ENCODE peak calls at places on chromosomes 13 and 19, in ten cellular contexts. One of them, this sample, is unnamed.

GRCh38 chr13:45564108-45564507 is 51.4 kb downstream of the ERICH6B start:
- DNase-seq in suprapubic skin: no peak
- DNase-seq in body of pancreas: no peak
- DNase-seq in uterus: no peak
- DNase-seq in Peyer's patch: no peak
- DNase-seq in heart left ventricle: no peak
- DNase-seq in adrenal gland: no peak
- DNase-seq in tibial nerve: no peak
- DNase-seq in endothelial cell of umbilical vein: peak
- DNase-seq in erythroblast: no peak
- DNase-seq in this sample: no peak

GRCh38 chr13:45798851-45799250 is 52.7 kb downstream of the SIAH3 start:
- DNase-seq in suprapubic skin: no peak
- DNase-seq in body of pancreas: no peak
- DNase-seq in uterus: no peak
- DNase-seq in Peyer's patch: no peak
- DNase-seq in heart left ventricle: no peak
- DNase-seq in adrenal gland: no peak
- DNase-seq in tibial nerve: no peak
- DNase-seq in endothelial cell of umbilical vein: no peak
- DNase-seq in erythroblast: no peak
- DNase-seq in this sample: no peak

GRCh38 chr13:25686831-25687495 is 315.2 kb downstream of the ATP8A2 start:
- DNase-seq in suprapubic skin: no peak
- DNase-seq in body of pancreas: no peak
- DNase-seq in uterus: no peak
- DNase-seq in Peyer's patch: no peak
- DNase-seq in heart left ventricle: no peak
- DNase-seq in adrenal gland: no peak
- DNase-seq in tibial nerve: no peak
- DNase-seq in endothelial cell of umbilical vein: no peak
- DNase-seq in erythroblast: no peak
- DNase-seq in this sample: no peak

GRCh38 chr19:409515-410242 is 732 bp upstream of the C2CD4C start:
- DNase-seq in suprapubic skin: peak
- DNase-seq in body of pancreas: no peak
- DNase-seq in uterus: no peak
- DNase-seq in Peyer's patch: peak
- DNase-seq in heart left ventricle: no peak
- DNase-seq in adrenal gland: no peak
- DNase-seq in tibial nerve: no peak
- DNase-seq in endothelial cell of umbilical vein: no peak
- DNase-seq in erythroblast: no peak
- DNase-seq in this sample: peak

GRCh38 chr19:9523885-9524474 is 14.5 kb downstream of the ZNF426 start:
- DNase-seq in suprapubic skin: no peak
- DNase-seq in body of pancreas: no peak
- DNase-seq in uterus: no peak
- DNase-seq in Peyer's patch: no peak
- DNase-seq in heart left ventricle: no peak
- DNase-seq in adrenal gland: no peak
- DNase-seq in tibial nerve: no peak
- DNase-seq in endothelial cell of umbilical vein: no peak
- DNase-seq in erythroblast: no peak
- DNase-seq in this sample: no peak

GRCh38 chr19:51375504-51376221 is 3.2 kb upstream of the NKG7 start:
- DNase-seq in suprapubic skin: no peak
- DNase-seq in body of pancreas: no peak
- DNase-seq in uterus: no peak
- DNase-seq in Peyer's patch: no peak
- DNase-seq in heart left ventricle: no peak
- DNase-seq in adrenal gland: no peak
- DNase-seq in tibial nerve: no peak
- DNase-seq in endothelial cell of umbilical vein: no peak
- DNase-seq in erythroblast: no peak
- DNase-seq in this sample: no peak

GRCh38 chr13:30172593-30173300 is 134.6 kb downstream of the KATNAL1 start:
- DNase-seq in suprapubic skin: no peak
- DNase-seq in body of pancreas: no peak
- DNase-seq in uterus: peak
- DNase-seq in Peyer's patch: no peak
- DNase-seq in heart left ventricle: no peak
- DNase-seq in adrenal gland: no peak
- DNase-seq in tibial nerve: no peak
- DNase-seq in endothelial cell of umbilical vein: no peak
- DNase-seq in erythroblast: no peak
- DNase-seq in this sample: no peak

GRCh38 chr13:113231306-113232207 is 22.1 kb downstream of the CUL4A start:
- DNase-seq in suprapubic skin: no peak
- DNase-seq in body of pancreas: no peak
- DNase-seq in uterus: no peak
- DNase-seq in Peyer's patch: no peak
- DNase-seq in heart left ventricle: no peak
- DNase-seq in adrenal gland: peak
- DNase-seq in tibial nerve: no peak
- DNase-seq in endothelial cell of umbilical vein: no peak
- DNase-seq in erythroblast: no peak
- DNase-seq in this sample: no peak

GRCh38 chr19:16106121-16106520 is 5.6 kb upstream of the RAB8A start:
- DNase-seq in suprapubic skin: no peak
- DNase-seq in body of pancreas: no peak
- DNase-seq in uterus: no peak
- DNase-seq in Peyer's patch: no peak
- DNase-seq in heart left ventricle: no peak
- DNase-seq in adrenal gland: no peak
- DNase-seq in tibial nerve: no peak
- DNase-seq in endothelial cell of umbilical vein: no peak
- DNase-seq in erythroblast: no peak
- DNase-seq in this sample: peak

DNA sequence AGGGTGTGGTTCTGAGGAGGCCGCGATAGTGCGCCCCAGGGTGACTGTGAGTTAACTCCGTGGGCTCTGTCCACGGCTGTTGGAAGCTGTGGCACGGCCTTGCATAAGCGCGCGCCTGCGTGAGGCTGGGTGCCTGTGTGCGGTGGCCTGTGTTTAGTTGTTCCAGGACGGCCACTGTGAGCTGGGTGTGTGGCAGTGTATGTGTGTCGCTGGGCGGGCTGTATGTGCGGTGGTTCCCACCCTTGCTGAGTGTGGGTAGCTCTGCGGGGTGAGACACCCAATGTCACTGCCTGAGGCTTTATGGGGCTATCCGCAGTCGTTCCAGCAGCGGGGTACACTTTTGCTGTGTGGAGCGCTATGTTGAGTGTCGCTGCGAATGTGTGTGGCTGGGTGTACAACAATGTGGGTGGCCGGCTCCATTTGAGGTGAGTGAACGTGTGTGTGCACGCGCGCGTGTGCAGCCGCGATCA is 438 bp upstream of the SSBP4 start:
- DNase-seq in suprapubic skin: no peak
- DNase-seq in body of pancreas: peak
- DNase-seq in uterus: no peak
- DNase-seq in Peyer's patch: peak
- DNase-seq in heart left ventricle: no peak
- DNase-seq in adrenal gland: peak
- DNase-seq in tibial nerve: no peak
- DNase-seq in endothelial cell of umbilical vein: no peak
- DNase-seq in erythroblast: peak
- DNase-seq in this sample: no peak
- TF ChIP-seq POLR2A in suprapubic skin: no peak
- TF ChIP-seq POLR2A in body of pancreas: no peak
- TF ChIP-seq POLR2A in uterus: no peak
- TF ChIP-seq POLR2A in Peyer's patch: no peak
- TF ChIP-seq POLR2A in heart left ventricle: no peak
- TF ChIP-seq POLR2A in adrenal gland: no peak
- TF ChIP-seq POLR2A in tibial nerve: no peak
- TF ChIP-seq POLR2A in endothelial cell of umbilical vein: no peak
- TF ChIP-seq POLR2A in erythroblast: no peak
- TF ChIP-seq POLR2A in this sample: no peak

GRCh38 chr19:12787458-12787857 is 3.8 kb upstream of the JUNB start:
- DNase-seq in suprapubic skin: no peak
- DNase-seq in body of pancreas: no peak
- DNase-seq in uterus: no peak
- DNase-seq in Peyer's patch: no peak
- DNase-seq in heart left ventricle: peak
- DNase-seq in adrenal gland: peak
- DNase-seq in tibial nerve: no peak
- DNase-seq in endothelial cell of umbilical vein: no peak
- DNase-seq in erythroblast: no peak
- DNase-seq in this sample: no peak

GRCh38 chr19:12786950-12787349 is 4.3 kb upstream of the JUNB start:
- DNase-seq in suprapubic skin: no peak
- DNase-seq in body of pancreas: no peak
- DNase-seq in uterus: no peak
- DNase-seq in Peyer's patch: no peak
- DNase-seq in heart left ventricle: peak
- DNase-seq in adrenal gland: no peak
- DNase-seq in tibial nerve: no peak
- DNase-seq in endothelial cell of umbilical vein: no peak
- DNase-seq in erythroblast: no peak
- DNase-seq in this sample: no peak

GRCh38 chr19:12788682-12789097 is 2.6 kb upstream of the JUNB start:
- DNase-seq in suprapubic skin: no peak
- DNase-seq in body of pancreas: peak
- DNase-seq in uterus: peak
- DNase-seq in Peyer's patch: peak
- DNase-seq in heart left ventricle: peak
- DNase-seq in adrenal gland: peak
- DNase-seq in tibial nerve: peak
- DNase-seq in endothelial cell of umbilical vein: peak
- DNase-seq in erythroblast: peak
- DNase-seq in this sample: no peak

GRCh38 chr19:12789098-12789903 is 2.0 kb upstream of the JUNB start:
- DNase-seq in suprapubic skin: no peak
- DNase-seq in body of pancreas: no peak
- DNase-seq in uterus: no peak
- DNase-seq in Peyer's patch: no peak
- DNase-seq in heart left ventricle: no peak
- DNase-seq in adrenal gland: no peak
- DNase-seq in tibial nerve: no peak
- DNase-seq in endothelial cell of umbilical vein: peak
- DNase-seq in erythroblast: no peak
- DNase-seq in this sample: no peak

DNA sequence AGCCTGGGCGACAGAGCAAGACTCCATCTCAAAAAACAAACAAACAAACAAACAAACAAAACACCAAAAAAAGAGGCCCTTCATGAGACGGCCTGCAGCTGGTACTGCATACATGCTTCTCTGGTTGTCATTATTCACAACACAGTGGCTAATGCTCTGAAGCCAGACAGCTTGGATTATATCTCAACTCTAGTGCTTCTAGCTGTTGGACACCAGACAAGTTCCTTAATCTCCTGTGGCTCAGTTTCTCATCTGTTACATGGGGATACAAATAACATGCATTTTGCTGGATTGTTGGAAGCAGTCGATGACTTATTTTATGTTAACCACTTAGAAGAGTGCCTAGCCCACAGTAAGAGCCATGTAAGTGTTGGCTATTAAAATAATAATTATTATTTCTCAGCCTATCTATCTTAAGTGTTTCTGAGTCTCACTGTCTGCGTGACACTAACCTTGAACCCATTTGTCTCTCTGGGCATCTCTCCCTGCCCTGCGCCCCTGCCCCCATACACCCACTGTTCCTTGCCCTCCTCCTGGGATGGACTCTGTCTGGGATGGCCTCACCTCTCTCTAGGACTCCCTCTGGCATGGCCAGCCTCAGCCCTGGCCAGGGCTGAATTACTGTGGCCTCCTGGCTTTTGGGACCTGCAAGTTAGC is 3.1 kb upstream of the JUNB start:
- DNase-seq in suprapubic skin: no peak
- DNase-seq in body of pancreas: no peak
- DNase-seq in uterus: no peak
- DNase-seq in Peyer's patch: no peak
- DNase-seq in heart left ventricle: no peak
- DNase-seq in adrenal gland: peak
- DNase-seq in tibial nerve: no peak
- DNase-seq in endothelial cell of umbilical vein: no peak
- DNase-seq in erythroblast: peak
- DNase-seq in this sample: no peak
- TF ChIP-seq POLR2A in suprapubic skin: no peak
- TF ChIP-seq POLR2A in body of pancreas: no peak
- TF ChIP-seq POLR2A in uterus: no peak
- TF ChIP-seq POLR2A in Peyer's patch: no peak
- TF ChIP-seq POLR2A in heart left ventricle: no peak
- TF ChIP-seq POLR2A in adrenal gland: no peak
- TF ChIP-seq POLR2A in tibial nerve: no peak
- TF ChIP-seq POLR2A in endothelial cell of umbilical vein: no peak
- TF ChIP-seq POLR2A in erythroblast: no peak
- TF ChIP-seq POLR2A in this sample: no peak

GRCh38 chr19:48290923-48291700 is 21.2 kb downstream of the ZNF114 start:
- DNase-seq in suprapubic skin: peak
- DNase-seq in body of pancreas: peak
- DNase-seq in uterus: peak
- DNase-seq in Peyer's patch: peak
- DNase-seq in heart left ventricle: peak
- DNase-seq in adrenal gland: peak
- DNase-seq in tibial nerve: peak
- DNase-seq in endothelial cell of umbilical vein: peak
- DNase-seq in erythroblast: peak
- DNase-seq in this sample: peak
- TF ChIP-seq POLR2A in suprapubic skin: no peak
- TF ChIP-seq POLR2A in body of pancreas: no peak
- TF ChIP-seq POLR2A in uterus: no peak
- TF ChIP-seq POLR2A in Peyer's patch: no peak
- TF ChIP-seq POLR2A in heart left ventricle: peak
- TF ChIP-seq POLR2A in adrenal gland: no peak
- TF ChIP-seq POLR2A in tibial nerve: no peak
- TF ChIP-seq POLR2A in endothelial cell of umbilical vein: no peak
- TF ChIP-seq POLR2A in erythroblast: no peak
- TF ChIP-seq POLR2A in this sample: no peak

GRCh38 chr13:106565127-106565775 is 2.7 kb downstream of the ARGLU1 start:
- DNase-seq in suprapubic skin: no peak
- DNase-seq in body of pancreas: no peak
- DNase-seq in uterus: no peak
- DNase-seq in Peyer's patch: no peak
- DNase-seq in heart left ventricle: no peak
- DNase-seq in adrenal gland: no peak
- DNase-seq in tibial nerve: no peak
- DNase-seq in endothelial cell of umbilical vein: no peak
- DNase-seq in erythroblast: no peak
- DNase-seq in this sample: no peak

GRCh38 chr13:106568225-106569003 is 477 bp upstream of the ARGLU1 start:
- DNase-seq in suprapubic skin: no peak
- DNase-seq in body of pancreas: no peak
- DNase-seq in uterus: no peak
- DNase-seq in Peyer's patch: no peak
- DNase-seq in heart left ventricle: no peak
- DNase-seq in adrenal gland: no peak
- DNase-seq in tibial nerve: no peak
- DNase-seq in endothelial cell of umbilical vein: no peak
- DNase-seq in erythroblast: peak
- DNase-seq in this sample: no peak

GRCh38 chr13:106567421-106568224 is at the start of gene ARGLU1:
- DNase-seq in suprapubic skin: peak
- DNase-seq in body of pancreas: peak
- DNase-seq in uterus: peak
- DNase-seq in Peyer's patch: peak
- DNase-seq in heart left ventricle: peak
- DNase-seq in adrenal gland: peak
- DNase-seq in tibial nerve: peak
- DNase-seq in endothelial cell of umbilical vein: peak
- DNase-seq in erythroblast: peak
- DNase-seq in this sample: peak

GRCh38 chr13:106569233-106570095 is 1.5 kb upstream of the ARGLU1 start:
- DNase-seq in suprapubic skin: no peak
- DNase-seq in body of pancreas: no peak
- DNase-seq in uterus: no peak
- DNase-seq in Peyer's patch: no peak
- DNase-seq in heart left ventricle: no peak
- DNase-seq in adrenal gland: no peak
- DNase-seq in tibial nerve: no peak
- DNase-seq in endothelial cell of umbilical vein: no peak
- DNase-seq in erythroblast: peak
- DNase-seq in this sample: no peak

GRCh38 chr13:106566682-106567420 is 1.1 kb downstream of the ARGLU1 start:
- DNase-seq in suprapubic skin: no peak
- DNase-seq in body of pancreas: peak
- DNase-seq in uterus: peak
- DNase-seq in Peyer's patch: peak
- DNase-seq in heart left ventricle: peak
- DNase-seq in adrenal gland: peak
- DNase-seq in tibial nerve: peak
- DNase-seq in endothelial cell of umbilical vein: peak
- DNase-seq in erythroblast: peak
- DNase-seq in this sample: peak
- TF ChIP-seq POLR2A in suprapubic skin: peak
- TF ChIP-seq POLR2A in body of pancreas: no peak
- TF ChIP-seq POLR2A in uterus: no peak
- TF ChIP-seq POLR2A in Peyer's patch: no peak
- TF ChIP-seq POLR2A in heart left ventricle: no peak
- TF ChIP-seq POLR2A in adrenal gland: no peak
- TF ChIP-seq POLR2A in tibial nerve: no peak
- TF ChIP-seq POLR2A in endothelial cell of umbilical vein: no peak
- TF ChIP-seq POLR2A in erythroblast: no peak
- TF ChIP-seq POLR2A in this sample: peak

This sample was measured in H54.